ENCODE peak calls at places on chromosomes 4 and X, in four cellular contexts. One of them, this sample, is unnamed.

GRCh38 chr4:109969087-109969486 is 56.4 kb downstream of the EGF start:
- DNase-seq in K562: peak; percentile 49
- DNase-seq in HepG2: no peak
- DNase-seq in GM12878: no peak
- DNase-seq in this sample: no peak

GRCh38 chrX:79161655-79162054 is 17.2 kb downstream of the GPR174 start:
- DNase-seq in K562: no peak
- DNase-seq in HepG2: no peak
- DNase-seq in GM12878: peak; percentile 72
- DNase-seq in this sample: no peak

GRCh38 chr4:182277402-182277801 is 34.2 kb downstream of the TENM3 start:
- DNase-seq in K562: no peak
- DNase-seq in HepG2: no peak
- DNase-seq in GM12878: no peak
- DNase-seq in this sample: no peak

GRCh38 chrX:69493193-69493592 is 10.9 kb upstream of the NALF2 start:
- DNase-seq in K562: peak; percentile 44
- DNase-seq in HepG2: peak; percentile 44
- DNase-seq in GM12878: no peak
- DNase-seq in this sample: peak; percentile 45

GRCh38 chrX:1224954-1225353 is 12.5 kb upstream of the CRLF2 start:
- DNase-seq in K562: no peak
- DNase-seq in HepG2: no peak
- DNase-seq in GM12878: no peak
- DNase-seq in this sample: no peak

GRCh38 chrX:104310084-104310483 is 55.4 kb upstream of the ESX1 start:
- DNase-seq in K562: peak; percentile 1
- DNase-seq in HepG2: no peak
- DNase-seq in GM12878: no peak
- DNase-seq in this sample: peak; percentile 7

GRCh38 chrX:47523297-47523696 is 37.7 kb upstream of the ARAF start:
- DNase-seq in K562: peak; percentile 84
- DNase-seq in HepG2: peak; percentile 17
- DNase-seq in GM12878: no peak
- DNase-seq in this sample: peak; percentile 91

GRCh38 chr4:56626420-56626819 is 54.7 kb downstream of the HOPX start:
- DNase-seq in K562: no peak
- DNase-seq in HepG2: no peak
- DNase-seq in GM12878: no peak
- DNase-seq in this sample: no peak

GRCh38 chr4:123986268-123986798 is 589.7 kb downstream of the SPRY1 start:
- DNase-seq in K562: no peak
- DNase-seq in HepG2: no peak
- DNase-seq in GM12878: no peak
- DNase-seq in this sample: no peak

GRCh38 chrX:120015145-120016067 is 62.1 kb downstream of the RHOXF2B start:
- DNase-seq in K562: no peak
- DNase-seq in HepG2: no peak
- DNase-seq in GM12878: no peak
- DNase-seq in this sample: no peak

GRCh38 chr4:82988323-82988832 is 22.2 kb downstream of the LIN54 start:
- DNase-seq in K562: no peak
- DNase-seq in HepG2: no peak
- DNase-seq in GM12878: no peak
- DNase-seq in this sample: no peak

GRCh38 chr4:74950200-74950599 is 17.3 kb downstream of the PARM1 start:
- DNase-seq in K562: no peak
- DNase-seq in HepG2: no peak
- DNase-seq in GM12878: no peak
- DNase-seq in this sample: no peak

GRCh38 chrX:153161952-153162351 is 17.1 kb upstream of the MAGEA1 start:
- DNase-seq in K562: no peak
- DNase-seq in HepG2: no peak
- DNase-seq in GM12878: no peak
- DNase-seq in this sample: no peak

GRCh38 chr4:137065306-137065705 is 467.0 kb downstream of the PCDH18 start:
- DNase-seq in K562: no peak
- DNase-seq in HepG2: no peak
- DNase-seq in GM12878: no peak
- DNase-seq in this sample: no peak

GRCh38 chr4:150462743-150463142 is 119.2 kb upstream of the MAB21L2 start:
- DNase-seq in K562: no peak
- DNase-seq in HepG2: peak; percentile 14
- DNase-seq in GM12878: no peak
- DNase-seq in this sample: no peak

GRCh38 chrX:23937100-23937499 is 29.3 kb downstream of the CXorf58 start:
- DNase-seq in K562: no peak
- DNase-seq in HepG2: no peak
- DNase-seq in GM12878: no peak
- DNase-seq in this sample: no peak

GRCh38 chrX:8988456-8988855 is 45.5 kb downstream of the FAM9B start:
- DNase-seq in K562: no peak
- DNase-seq in HepG2: peak; percentile 0
- DNase-seq in GM12878: no peak
- DNase-seq in this sample: no peak

GRCh38 chr4:8862334-8862733 is 9.3 kb downstream of the HMX1 start:
- DNase-seq in K562: no peak
- DNase-seq in HepG2: no peak
- DNase-seq in GM12878: no peak
- DNase-seq in this sample: no peak

GRCh38 chrX:53089224-53089842 is 4.6 kb upstream of the KANTR start:
- DNase-seq in K562: peak; percentile 59
- DNase-seq in HepG2: no peak
- DNase-seq in GM12878: no peak
- DNase-seq in this sample: peak; percentile 66
- TF ChIP-seq MXI1 in K562: no peak
- TF ChIP-seq MXI1 in HepG2: no peak
- TF ChIP-seq MXI1 in GM12878: no peak
- TF ChIP-seq MXI1 in this sample: peak; percentile 47

GRCh38 chr4:186722856-186723206 is 825 bp downstream of the FAT1 start:
- DNase-seq in K562: no peak
- DNase-seq in HepG2: no peak
- DNase-seq in GM12878: no peak
- DNase-seq in this sample: no peak
- TF ChIP-seq CHD2 in K562: no peak
- TF ChIP-seq CHD2 in HepG2: no peak
- TF ChIP-seq CHD2 in GM12878: no peak
- TF ChIP-seq CHD2 in this sample: no peak

GRCh38 chr4:95095352-95095974 is 337.7 kb downstream of the BMPR1B start:
- DNase-seq in K562: peak; percentile 3
- DNase-seq in HepG2: peak; percentile 5
- DNase-seq in GM12878: no peak
- DNase-seq in this sample: peak; percentile 30
- TF ChIP-seq MXI1 in K562: no peak
- TF ChIP-seq MXI1 in HepG2: no peak
- TF ChIP-seq MXI1 in GM12878: no peak
- TF ChIP-seq MXI1 in this sample: no peak

DNA sequence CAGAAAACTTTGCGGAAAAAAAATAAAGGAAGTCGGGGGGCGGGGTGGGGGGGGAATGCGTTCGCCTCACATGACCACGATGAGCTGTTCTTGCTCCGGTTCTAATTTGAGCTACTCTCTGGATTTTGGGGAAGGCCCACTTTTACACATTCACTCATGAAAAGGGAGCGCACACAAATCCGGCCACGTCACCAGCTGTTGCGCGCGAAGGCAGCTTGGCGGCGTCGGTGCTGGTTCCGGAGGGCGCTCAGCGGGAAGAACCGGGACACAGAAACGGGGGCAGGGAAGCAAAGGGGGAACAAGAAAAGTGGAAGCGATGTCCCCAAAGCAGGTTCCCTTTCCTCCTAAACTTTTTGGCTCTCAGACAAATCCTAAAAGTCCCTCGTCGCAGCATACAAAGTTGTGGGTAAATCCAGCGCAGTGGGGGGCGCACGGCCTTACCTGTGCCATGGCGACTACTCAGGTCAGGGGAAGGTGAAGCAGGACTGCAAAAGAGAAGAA is 590 bp downstream of the ANXA5 start:
- DNase-seq in K562: peak; percentile 60
- DNase-seq in HepG2: peak; percentile 39
- DNase-seq in GM12878: no peak
- DNase-seq in this sample: peak; percentile 26
- TF ChIP-seq CHD2 in K562: no peak
- TF ChIP-seq CHD2 in HepG2: no peak
- TF ChIP-seq CHD2 in GM12878: no peak
- TF ChIP-seq CHD2 in this sample: no peak

GRCh38 chrX:137566746-137567473 is 983 bp downstream of the ZIC3 start:
- DNase-seq in K562: no peak
- DNase-seq in HepG2: no peak
- DNase-seq in GM12878: no peak
- DNase-seq in this sample: no peak
- TF ChIP-seq MXI1 in K562: no peak
- TF ChIP-seq MXI1 in HepG2: no peak
- TF ChIP-seq MXI1 in GM12878: no peak
- TF ChIP-seq MXI1 in this sample: no peak

DNA sequence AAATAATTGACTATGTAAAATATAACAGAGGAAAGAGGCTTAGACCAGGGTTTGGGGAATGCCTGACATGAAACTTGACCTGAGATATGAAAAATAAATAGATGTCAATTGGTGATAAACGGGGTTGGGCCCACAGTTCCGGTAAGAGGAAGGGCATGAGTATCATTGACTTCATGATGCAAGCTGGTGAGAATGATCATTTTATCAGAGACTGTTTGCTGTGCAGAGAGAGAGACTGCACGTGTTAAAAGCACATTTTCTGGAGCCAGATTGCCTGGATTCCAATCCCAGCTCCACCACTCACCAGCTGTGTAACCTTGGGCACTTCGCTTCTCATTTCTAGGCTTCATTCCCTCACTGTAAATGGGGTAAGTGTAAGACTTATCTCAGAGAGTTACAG is 179.1 kb downstream of the SPCS3 start:
- DNase-seq in K562: no peak
- DNase-seq in HepG2: no peak
- DNase-seq in GM12878: no peak
- DNase-seq in this sample: no peak
- TF ChIP-seq CHD2 in K562: no peak
- TF ChIP-seq CHD2 in HepG2: no peak
- TF ChIP-seq CHD2 in GM12878: no peak
- TF ChIP-seq CHD2 in this sample: no peak

DNA sequence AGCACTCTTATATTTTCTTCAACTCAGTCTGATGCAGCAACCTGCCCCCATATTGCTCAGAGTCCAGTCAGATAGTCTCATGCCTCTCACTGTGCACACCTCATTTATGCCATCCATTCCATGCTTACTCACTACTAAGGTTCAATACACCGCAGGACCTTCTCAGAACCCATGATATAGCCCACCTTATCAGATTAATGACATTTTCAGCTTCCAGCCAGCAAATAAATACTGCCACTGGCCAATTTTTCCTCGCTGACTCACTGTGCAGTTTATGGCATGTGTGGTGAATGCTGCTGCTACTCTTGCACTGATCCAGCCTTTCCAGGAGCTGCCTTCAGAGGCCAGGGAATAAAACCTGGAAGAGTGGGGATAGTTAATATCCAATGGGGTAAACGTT is 380.6 kb upstream of the SPOCK3 start:
- DNase-seq in K562: no peak
- DNase-seq in HepG2: no peak
- DNase-seq in GM12878: no peak
- DNase-seq in this sample: no peak
- TF ChIP-seq MXI1 in K562: no peak
- TF ChIP-seq MXI1 in HepG2: no peak
- TF ChIP-seq MXI1 in GM12878: no peak
- TF ChIP-seq MXI1 in this sample: no peak

GRCh38 chrX:155876704-155877103 is 4.4 kb upstream of the VAMP7 start:
- DNase-seq in K562: no peak
- DNase-seq in HepG2: no peak
- DNase-seq in GM12878: no peak
- DNase-seq in this sample: no peak
- TF ChIP-seq CHD2 in K562: no peak
- TF ChIP-seq CHD2 in HepG2: no peak
- TF ChIP-seq CHD2 in GM12878: no peak
- TF ChIP-seq CHD2 in this sample: no peak